ENCODE peak calls at places on chromosomes 6 and 20, in four cellular contexts. N is CD8-positive, alpha-beta T cell; C is fibroblast of lung; T is heart right ventricle. Q is an unnamed sample.

GRCh38 chr6:170052991-170053821 is 237.7 kb downstream of the DLL1 start:
- DNase-seq in N (no peak), C (no peak), T (no peak), Q (no peak)

GRCh38 chr6:33441457-33441856 is 12.9 kb upstream of the ZBTB9 start:
- DNase-seq in N (no peak), C (no peak), T (no peak), Q (no peak)

GRCh38 chr6:10141756-10142443 is 273.0 kb downstream of the TFAP2A start:
- DNase-seq in N (no peak), C (no peak), T (no peak), Q (no peak)

GRCh38 chr6:158660331-158660730 is 10.5 kb downstream of the SYTL3 start:
- DNase-seq in N (peak; percentile 22), C (peak; percentile 29), T (no peak), Q (no peak)

GRCh38 chr6:21526974-21527373 is 66.6 kb upstream of the SOX4 start:
- DNase-seq in N (no peak), C (no peak), T (no peak), Q (no peak)

GRCh38 chr20:40986774-40987173 is 41.8 kb upstream of the TOP1 start:
- DNase-seq in N (no peak), C (no peak), T (no peak), Q (no peak)

GRCh38 chr6:37273697-37274096 is 15.8 kb upstream of the TMEM217 start:
- DNase-seq in N (no peak), C (no peak), T (no peak), Q (no peak)

GRCh38 chr20:62287129-62287528 is 15.7 kb upstream of the ADRM1 start:
- DNase-seq in N (no peak), C (no peak), T (no peak), Q (no peak)

GRCh38 chr20:33676121-33676520 is 1.9 kb upstream of the NECAB3 start:
- DNase-seq in N (no peak), C (no peak), T (no peak), Q (no peak)

GRCh38 chr20:51752343-51752951 is 15.7 kb downstream of the ATP9A start:
- DNase-seq in N (no peak), C (peak; percentile 91), T (no peak), Q (no peak)

GRCh38 chr20:58228484-58229197 is at the start of gene ANKRD60:
- DNase-seq in N (peak; percentile 8), C (peak; percentile 46), T (peak; percentile 20), Q (no peak)

GRCh38 chr20:53559816-53560215 is 33.8 kb downstream of the ZNF217 start:
- DNase-seq in N (no peak), C (peak; percentile 48), T (no peak), Q (no peak)

GRCh38 chr6:30814137-30815084 is 69.9 kb upstream of the DDR1 start:
- DNase-seq in N (no peak), C (peak; percentile 68), T (no peak), Q (no peak)

GRCh38 chr6:50846109-50846859 is 27.6 kb downstream of the TFAP2B start:
- DNase-seq in N (no peak), C (no peak), T (no peak), Q (no peak)

GRCh38 chr20:45391559-45391958 is 13.4 kb upstream of the TP53TG5 start:
- DNase-seq in N (no peak), C (no peak), T (no peak), Q (no peak)

GRCh38 chr20:36092424-36093024 is 62.0 kb upstream of the EPB41L1 start:
- DNase-seq in N (no peak), C (no peak), T (peak; percentile 40), Q (peak; percentile 83)

GRCh38 chr6:44580901-44581300 is 193.4 kb downstream of the CDC5L start:
- DNase-seq in N (no peak), C (peak; percentile 57), T (no peak), Q (no peak)

GRCh38 chr6:38871745-38872568 is 156.8 kb downstream of the DNAH8 start:
- DNase-seq in N (peak; percentile 7), C (peak; percentile 60), T (no peak), Q (peak; percentile 6)

GRCh38 chr20:14861028-14861699 is 523.8 kb upstream of the FLRT3 start:
- DNase-seq in N (no peak), C (no peak), T (no peak), Q (no peak)

GRCh38 chr6:90846824-90847223 is 260.0 kb upstream of the MAP3K7 start:
- DNase-seq in N (no peak), C (no peak), T (no peak), Q (no peak)
- H3K27ac ChIP-seq in N (no peak overlapping the region), C (no peak overlapping the region), T (no peak overlapping the region), Q (no peak overlapping the region)

DNA sequence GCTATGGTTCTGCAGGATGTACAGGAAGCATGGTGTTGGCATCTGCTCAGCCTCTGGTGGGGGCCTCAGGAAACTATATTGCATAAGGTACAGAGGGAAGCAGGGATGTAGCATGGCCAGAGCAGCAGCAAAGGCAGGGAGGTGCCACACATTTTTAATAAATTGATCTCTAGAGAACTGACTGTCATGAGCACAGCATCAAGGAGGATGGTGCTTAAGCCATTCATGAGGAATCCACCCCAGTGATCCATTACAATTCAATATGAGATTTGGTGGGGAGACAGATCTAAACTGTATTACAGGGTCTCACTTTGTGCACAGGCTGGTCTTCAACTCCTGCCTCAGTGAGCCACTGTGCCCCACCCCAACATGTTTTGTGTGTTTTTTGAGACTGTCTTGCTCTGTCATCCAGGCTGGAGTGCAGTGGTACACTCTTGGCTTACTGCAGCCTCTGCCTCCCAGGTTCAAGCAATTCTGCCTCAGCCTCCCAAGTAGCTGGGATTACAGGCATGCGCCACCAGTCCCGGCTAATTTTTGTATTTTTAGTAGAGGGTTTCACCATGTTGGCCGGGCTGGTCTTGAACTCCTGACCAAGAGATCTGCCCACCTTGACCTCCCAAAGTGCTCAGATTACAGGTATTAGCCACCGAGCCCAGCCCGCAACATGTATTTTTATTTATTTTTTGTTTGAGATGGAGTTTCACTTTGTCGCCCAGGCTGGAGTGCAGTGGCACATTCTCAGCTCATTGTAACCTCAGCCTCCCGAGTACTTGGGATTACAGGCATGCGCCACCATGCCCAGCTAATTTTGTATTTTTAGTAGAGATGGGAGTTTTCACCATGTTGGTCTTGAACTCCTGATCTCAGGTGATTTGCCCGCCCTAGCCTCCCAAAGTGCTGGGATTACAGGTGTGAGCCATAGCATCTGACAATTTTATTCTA is 10.3 kb downstream of the HSPA1B start:
- DNase-seq in N (no peak), C (no peak), T (no peak), Q (no peak)
- H3K27ac ChIP-seq in N (peak overlapping the region; percentile 93), C (peak overlapping the region; percentile 93), T (peak overlapping the region; percentile 96), Q (no peak overlapping the region)

GRCh38 chr6:149383371-149383770 is 16.7 kb upstream of the SUMO4 start:
- DNase-seq in N (no peak), C (no peak), T (no peak), Q (no peak)
- H3K27ac ChIP-seq in N (no peak overlapping the region), C (no peak overlapping the region), T (no peak overlapping the region), Q (no peak overlapping the region)

DNA sequence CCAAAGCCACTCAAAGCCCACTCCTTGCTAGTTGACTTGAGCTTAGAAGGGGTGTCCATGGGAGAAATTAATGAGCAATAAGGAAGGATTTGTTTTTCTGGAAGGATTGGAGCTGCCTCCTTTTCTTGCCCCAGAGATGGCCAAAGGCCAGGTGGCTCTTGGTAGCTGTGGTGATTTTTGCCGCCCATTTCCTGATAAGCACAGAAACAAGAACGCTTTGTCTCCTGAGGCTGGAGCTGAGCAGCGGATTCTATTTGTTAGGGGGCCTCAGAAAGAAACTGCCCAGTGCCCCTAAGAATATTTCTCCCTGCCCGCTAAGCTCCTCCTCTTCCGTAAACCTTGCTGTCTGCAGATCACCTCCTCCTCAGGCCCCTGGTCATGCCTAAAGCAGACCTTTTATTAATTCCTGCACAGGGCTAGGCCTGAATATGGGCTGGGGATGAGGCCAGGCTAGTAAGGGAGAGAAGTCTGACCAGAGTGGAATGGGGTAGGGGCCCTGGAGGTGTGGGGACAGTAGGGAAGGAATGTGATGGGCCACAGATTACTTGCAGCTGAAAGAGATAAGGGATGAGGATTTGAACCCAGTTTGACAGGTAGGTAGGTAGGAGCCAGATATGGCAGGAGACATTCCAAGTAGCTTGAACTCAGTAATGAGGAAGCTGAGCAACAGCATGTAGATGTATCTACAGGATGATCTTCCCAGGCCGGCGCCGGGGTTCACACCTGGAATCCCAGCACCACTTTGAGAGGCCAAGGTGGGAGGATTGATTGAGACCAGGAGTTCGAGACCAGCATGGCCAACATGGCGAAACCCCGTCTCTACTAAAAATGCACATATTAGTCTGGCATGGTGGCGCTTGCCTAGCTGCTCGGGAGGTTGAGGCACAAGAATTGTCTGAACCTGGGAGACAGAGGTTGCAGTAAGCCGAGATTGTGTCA is 71.2 kb upstream of the NAA20 start:
- DNase-seq in N (no peak), C (no peak), T (peak; percentile 40), Q (no peak)
- H3K27ac ChIP-seq in N (no peak overlapping the region), C (no peak overlapping the region), T (peak overlapping the region; percentile 89), Q (peak overlapping the region; percentile 68)

GRCh38 chr6:26128013-26128771 is 41.0 kb downstream of the HFE start:
- DNase-seq in N (no peak), C (no peak), T (no peak), Q (no peak)
- H3K27ac ChIP-seq in N (no peak overlapping the region), C (no peak overlapping the region), T (no peak overlapping the region), Q (no peak overlapping the region)

GRCh38 chr6:19662911-19663310 is 174.3 kb upstream of the ID4 start:
- DNase-seq in N (no peak), C (no peak), T (no peak), Q (no peak)

GRCh38 chr6:19664878-19665715 is 172.1 kb upstream of the ID4 start:
- DNase-seq in N (no peak), C (no peak), T (no peak), Q (no peak)

GRCh38 chr6:19663479-19663878 is 173.7 kb upstream of the ID4 start:
- DNase-seq in N (no peak), C (no peak), T (no peak), Q (no peak)

GRCh38 chr6:19668710-19669109 is 168.5 kb upstream of the ID4 start:
- DNase-seq in N (no peak), C (no peak), T (no peak), Q (no peak)

DNA sequence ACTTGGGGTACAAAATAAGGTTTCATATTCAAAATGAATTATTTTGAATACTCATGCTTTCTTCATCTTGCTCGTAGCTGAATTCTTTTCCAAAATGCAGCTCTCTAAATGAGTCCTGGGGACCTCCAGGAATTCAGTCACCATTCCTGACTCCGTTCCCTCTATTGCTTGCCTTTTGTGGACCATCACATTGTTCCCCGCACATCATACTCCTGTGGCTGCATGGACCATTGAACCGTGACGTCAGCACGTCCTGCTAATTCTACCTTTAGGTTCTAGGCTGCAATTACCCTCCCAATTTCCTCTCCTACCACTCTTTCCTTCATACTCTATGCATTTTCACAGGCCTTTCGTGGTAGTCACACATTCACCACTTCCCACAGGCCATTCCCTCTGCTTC is 173.1 kb upstream of the ID4 start:
- DNase-seq in N (no peak), C (no peak), T (no peak), Q (no peak)
- H3K27ac ChIP-seq in N (no peak overlapping the region), C (no peak overlapping the region), T (no peak overlapping the region), Q (no peak overlapping the region)

GRCh38 chr20:8067082-8067481 is 47.5 kb upstream of the TMX4 start:
- DNase-seq in N (no peak), C (no peak), T (no peak), Q (no peak)
- H3K27ac ChIP-seq in N (no peak overlapping the region), C (no peak overlapping the region), T (no peak overlapping the region), Q (no peak overlapping the region)

GRCh38 chr6:19399406-19399805 is 437.8 kb upstream of the ID4 start:
- DNase-seq in N (no peak), C (peak; percentile 53), T (no peak), Q (no peak)
- H3K27ac ChIP-seq in N (no peak overlapping the region), C (no peak overlapping the region), T (no peak overlapping the region), Q (no peak overlapping the region)

GRCh38 chr6:110650755-110651154 is 164.5 kb downstream of the CDK19 start:
- DNase-seq in N (no peak), C (no peak), T (no peak), Q (no peak)
- H3K27ac ChIP-seq in N (no peak overlapping the region), C (no peak overlapping the region), T (no peak overlapping the region), Q (peak overlapping the region; percentile 26)